ENCODE peak calls at places on chromosomes 2 and 18, in eight cellular contexts. C is astrocyte of the cerebellum; O is CD8-positive, alpha-beta T cell; P is spleen; A is foreskin fibroblast; X is fibroblast of the aortic adventitia; F is astrocyte; Q is dorsolateral prefrontal cortex. Y is an unnamed sample.

GRCh38 chr18:27780061-27780740 is 396.7 kb downstream of the CDH2 start:
- DNase-seq in C (no peak), O (no peak), P (no peak), A (no peak), X (no peak), F (peak), Q (no peak), Y (peak)

GRCh38 chr2:3039188-3040065 is 338.2 kb downstream of the EIPR1 start:
- DNase-seq in C (no peak), O (no peak), P (no peak), A (no peak), X (no peak), F (no peak), Q (no peak), Y (no peak)

GRCh38 chr2:3627500-3628100 is 30.4 kb upstream of the ALLC start:
- DNase-seq in C (no peak), O (no peak), P (peak), A (no peak), X (no peak), F (no peak), Q (no peak), Y (no peak)

GRCh38 chr2:128379021-128380005 is 60.6 kb upstream of the HS6ST1 start:
- DNase-seq in C (peak), O (no peak), P (peak), A (peak), X (peak), F (peak), Q (no peak), Y (no peak)

GRCh38 chr2:61463769-61464475 is 7.0 kb downstream of the USP34 start:
- DNase-seq in C (no peak), O (no peak), P (no peak), A (no peak), X (no peak), F (no peak), Q (no peak), Y (peak)

GRCh38 chr2:180573951-180574350 is 406.5 kb upstream of the UBE2E3 start:
- DNase-seq in C (peak), O (no peak), P (no peak), A (peak), X (peak), F (peak), Q (no peak), Y (peak)

GRCh38 chr2:44623622-44624351 is 262.0 kb downstream of the CAMKMT start:
- DNase-seq in C (no peak), O (no peak), P (no peak), A (no peak), X (no peak), F (no peak), Q (no peak), Y (no peak)

GRCh38 chr2:196168181-196168580 is 3.2 kb downstream of the STK17B start:
- DNase-seq in C (no peak), O (no peak), P (no peak), A (peak), X (peak), F (peak), Q (no peak), Y (peak)

GRCh38 chr2:128396500-128396891 is 77.8 kb upstream of the HS6ST1 start:
- DNase-seq in C (no peak), O (no peak), P (peak), A (no peak), X (no peak), F (peak), Q (peak), Y (no peak)

GRCh38 chr2:116645155-116645554 is 1169.3 kb upstream of the DDX18 start:
- DNase-seq in C (no peak), O (no peak), P (no peak), A (no peak), X (no peak), F (no peak), Q (no peak), Y (no peak)

GRCh38 chr2:186098821-186099220 is 360.2 kb downstream of the FSIP2 start:
- DNase-seq in C (peak), O (no peak), P (no peak), A (no peak), X (peak), F (peak), Q (no peak), Y (no peak)

GRCh38 chr2:105403785-105404698 is 5.2 kb upstream of the FHL2 start:
- DNase-seq in C (peak), O (no peak), P (no peak), A (peak), X (peak), F (peak), Q (no peak), Y (peak)

GRCh38 chr2:7612969-7613368 is 695.8 kb downstream of the RNF144A start:
- DNase-seq in C (no peak), O (no peak), P (no peak), A (no peak), X (peak), F (peak), Q (no peak), Y (peak)

GRCh38 chr2:171541202-171541884 is 19.1 kb downstream of the CYBRD1 start:
- DNase-seq in C (no peak), O (no peak), P (no peak), A (no peak), X (peak), F (no peak), Q (no peak), Y (no peak)

GRCh38 chr2:128026422-128027277 is 1.2 kb downstream of the SAP130 start:
- DNase-seq in C (no peak), O (no peak), P (no peak), A (no peak), X (peak), F (peak), Q (no peak), Y (no peak)

GRCh38 chr2:191302459-191303155 is 57.4 kb downstream of the MYO1B start:
- DNase-seq in C (no peak), O (no peak), P (no peak), A (no peak), X (no peak), F (no peak), Q (no peak), Y (no peak)

GRCh38 chr2:168543037-168543436 is 87.0 kb downstream of the CERS6 start:
- DNase-seq in C (no peak), O (no peak), P (no peak), A (no peak), X (no peak), F (no peak), Q (no peak), Y (no peak)

GRCh38 chr2:74743778-74744177 is 89.7 kb downstream of the SEMA4F start:
- DNase-seq in C (no peak), O (no peak), P (no peak), A (no peak), X (no peak), F (no peak), Q (no peak), Y (no peak)

GRCh38 chr18:8224576-8224975 is 384.7 kb upstream of the RAB12 start:
- DNase-seq in C (no peak), O (no peak), P (no peak), A (no peak), X (no peak), F (no peak), Q (no peak), Y (no peak)

GRCh38 chr2:111188681-111189080 is 68.0 kb downstream of the BCL2L11 start:
- DNase-seq in C (no peak), O (no peak), P (no peak), A (no peak), X (no peak), F (no peak), Q (no peak), Y (no peak)

GRCh38 chr2:16632615-16633014 is 33.0 kb downstream of the CYRIA start:
- DNase-seq in C (no peak), O (no peak), P (no peak), A (no peak), X (no peak), F (no peak), Q (no peak), Y (no peak)

GRCh38 chr2:161095314-161095713 is 64.9 kb upstream of the TANK start:
- DNase-seq in C (no peak), O (no peak), P (no peak), A (no peak), X (no peak), F (no peak), Q (no peak), Y (no peak)

GRCh38 chr2:161100216-161100615 is 60.0 kb upstream of the TANK start:
- DNase-seq in C (no peak), O (no peak), P (no peak), A (no peak), X (no peak), F (no peak), Q (no peak), Y (no peak)

GRCh38 chr2:161096336-161096735 is 63.9 kb upstream of the TANK start:
- DNase-seq in C (no peak), O (no peak), P (no peak), A (no peak), X (peak), F (no peak), Q (no peak), Y (no peak)

GRCh38 chr2:161101406-161101805 is 58.8 kb upstream of the TANK start:
- DNase-seq in C (no peak), O (no peak), P (no peak), A (no peak), X (no peak), F (no peak), Q (no peak), Y (no peak)

DNA sequence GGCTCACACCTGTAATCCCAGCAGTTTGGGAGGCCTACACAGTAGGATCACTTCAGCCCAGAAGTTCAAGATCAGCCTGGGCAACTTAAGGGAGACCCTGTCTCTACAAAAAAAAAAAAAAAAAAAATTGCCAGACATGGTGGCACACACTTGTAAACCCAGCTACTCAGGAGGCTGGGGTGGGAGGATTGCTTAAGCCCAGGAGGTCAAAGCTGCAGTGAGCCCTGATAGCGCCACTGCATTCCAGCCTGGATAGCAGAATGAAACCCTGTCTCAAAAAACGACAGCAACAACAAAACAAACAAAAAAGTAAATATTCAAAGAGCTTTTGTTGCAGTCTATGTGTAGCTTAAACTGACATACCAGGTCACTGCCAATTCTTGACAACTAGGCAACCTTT is 63.1 kb upstream of the TANK start:
- DNase-seq in C (no peak), O (no peak), P (no peak), A (no peak), X (no peak), F (no peak), Q (no peak), Y (no peak)
- TF ChIP-seq CTCF in C (no peak), O (no peak), P (no peak), A (no peak), X (no peak), F (no peak), Q (no peak), Y (no peak)

DNA sequence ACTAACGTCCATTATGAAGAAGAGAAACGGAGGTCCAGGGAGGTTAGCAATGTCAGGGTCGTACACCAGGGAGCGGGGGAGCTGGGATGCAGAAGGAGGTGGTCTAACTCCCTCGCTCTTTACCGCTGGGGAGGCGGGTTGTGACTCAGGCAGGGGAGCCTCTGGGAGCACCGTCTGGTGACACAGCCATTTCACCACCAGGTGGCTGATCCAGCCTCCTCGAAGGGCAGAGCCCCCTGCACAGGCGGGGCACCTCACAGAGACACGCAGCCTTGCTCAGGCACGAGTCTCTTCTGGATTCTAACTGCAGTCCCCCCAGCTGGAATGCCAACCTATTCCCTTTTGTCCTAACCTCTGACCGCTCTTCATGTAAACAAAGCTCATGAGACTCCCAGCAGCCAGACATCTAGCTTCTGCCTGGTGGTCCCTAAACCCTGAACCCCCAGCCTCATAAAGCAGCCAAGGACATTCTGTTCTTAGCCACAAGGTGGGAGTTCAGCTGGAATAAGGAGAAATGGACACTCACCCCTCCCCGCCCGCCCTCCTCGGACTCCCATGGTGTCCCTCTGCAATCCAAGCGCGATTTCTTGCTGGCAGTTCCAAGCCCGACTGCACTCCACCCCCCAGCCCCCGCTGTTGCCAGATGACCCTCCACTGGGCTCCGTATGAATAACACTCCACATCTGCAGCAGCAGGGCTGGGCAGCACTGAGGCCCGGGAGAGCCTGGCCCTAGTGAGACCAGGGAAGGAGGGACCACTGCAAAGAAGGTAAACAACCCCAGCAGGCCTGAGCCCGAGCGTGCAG is 84.4 kb downstream of the TNS1 start:
- DNase-seq in C (no peak), O (no peak), P (no peak), A (no peak), X (no peak), F (peak), Q (no peak), Y (no peak)
- TF ChIP-seq CTCF in C (peak), O (no peak), P (no peak), A (no peak), X (peak), F (peak), Q (no peak), Y (no peak)

GRCh38 chr2:166361351-166362153 is 14.2 kb downstream of the SCN9A start:
- DNase-seq in C (peak), O (no peak), P (no peak), A (no peak), X (peak), F (peak), Q (no peak), Y (peak)
- TF ChIP-seq CTCF in C (peak), O (no peak), P (no peak), A (peak), X (peak), F (peak), Q (no peak), Y (peak)

GRCh38 chr2:120177011-120177621 is 46.1 kb downstream of the TMEM185B start:
- DNase-seq in C (no peak), O (peak), P (peak), A (no peak), X (no peak), F (no peak), Q (no peak), Y (no peak)
- TF ChIP-seq CTCF in C (no peak), O (peak), P (peak), A (no peak), X (no peak), F (no peak), Q (no peak), Y (no peak)

GRCh38 chr2:230422149-230422548 is 6.1 kb downstream of the SP100 start:
- DNase-seq in C (no peak), O (no peak), P (no peak), A (no peak), X (no peak), F (no peak), Q (no peak), Y (no peak)
- TF ChIP-seq CTCF in C (no peak), O (no peak), P (no peak), A (no peak), X (peak), F (no peak), Q (no peak), Y (peak)

DNA sequence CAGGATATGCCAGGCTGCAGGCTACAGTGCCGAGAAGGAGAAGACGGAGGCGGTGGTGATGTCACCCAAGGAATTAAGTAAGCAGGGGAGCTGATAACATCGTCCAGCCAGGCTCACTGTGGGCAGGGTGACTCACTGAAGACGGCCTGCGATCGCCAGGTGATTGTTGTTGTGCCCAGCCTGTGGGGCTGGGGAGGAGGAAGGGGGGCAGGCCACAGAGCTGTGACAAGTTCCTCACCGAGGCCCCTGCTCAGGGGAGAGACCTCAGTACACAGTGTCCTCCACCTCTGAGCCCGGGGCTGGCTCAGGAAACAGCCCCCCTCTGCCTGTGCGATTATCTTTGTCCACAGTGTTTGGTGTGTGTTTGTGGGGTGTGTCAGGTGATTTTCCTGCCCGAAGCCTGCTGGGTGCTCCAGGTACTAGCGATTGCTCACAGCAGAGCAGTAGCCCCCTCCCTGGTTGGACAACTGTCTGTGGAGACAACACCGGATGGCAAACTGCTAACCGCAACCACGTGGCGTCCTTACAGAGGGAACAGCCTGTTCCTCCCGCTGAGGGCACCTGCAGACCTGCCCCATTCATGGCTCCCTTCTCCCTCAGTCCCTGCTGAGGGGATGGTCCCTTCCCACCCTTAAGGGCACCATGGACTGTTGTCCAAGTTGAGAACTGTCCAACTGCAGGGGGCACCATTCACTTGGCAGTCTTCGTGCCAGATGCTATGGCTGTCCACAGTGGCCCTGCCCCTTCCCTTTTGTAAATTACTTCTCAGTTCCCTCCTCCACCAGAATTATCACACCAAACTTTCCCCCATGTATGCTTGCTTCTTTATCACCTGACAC is 95.1 kb downstream of the ZFP36L2 start:
- DNase-seq in C (peak), O (peak), P (peak), A (peak), X (peak), F (peak), Q (no peak), Y (peak)
- TF ChIP-seq CTCF in C (peak), O (peak), P (peak), A (peak), X (peak), F (no peak), Q (peak), Y (peak)

GRCh38 chr18:1846640-1847039 is 724.7 kb downstream of the METTL4 start:
- DNase-seq in C (peak), O (no peak), P (no peak), A (no peak), X (no peak), F (peak), Q (no peak), Y (no peak)
- TF ChIP-seq CTCF in C (no peak), O (no peak), P (no peak), A (no peak), X (no peak), F (no peak), Q (no peak), Y (no peak)

GRCh38 chr2:31204761-31205160 is 12.6 kb downstream of the CAPN14 start:
- DNase-seq in C (no peak), O (no peak), P (no peak), A (no peak), X (no peak), F (no peak), Q (no peak), Y (no peak)
- TF ChIP-seq CTCF in C (no peak), O (no peak), P (no peak), A (no peak), X (no peak), F (no peak), Q (no peak), Y (no peak)

GRCh38 chr2:71777946-71778345 is 324.6 kb downstream of the DYSF start:
- DNase-seq in C (no peak), O (no peak), P (no peak), A (no peak), X (no peak), F (no peak), Q (no peak), Y (no peak)

GRCh38 chr2:71776227-71776626 is 322.9 kb downstream of the DYSF start:
- DNase-seq in C (no peak), O (no peak), P (no peak), A (no peak), X (no peak), F (no peak), Q (no peak), Y (no peak)

GRCh38 chr2:71780162-71780561 is 326.8 kb downstream of the DYSF start:
- DNase-seq in C (no peak), O (no peak), P (no peak), A (no peak), X (no peak), F (no peak), Q (no peak), Y (no peak)

GRCh38 chr2:71779306-71779855 is 326.0 kb downstream of the DYSF start:
- DNase-seq in C (peak), O (no peak), P (no peak), A (no peak), X (peak), F (peak), Q (no peak), Y (no peak)

GRCh38 chr2:71778514-71779305 is 325.3 kb downstream of the DYSF start:
- DNase-seq in C (no peak), O (no peak), P (peak), A (no peak), X (peak), F (no peak), Q (no peak), Y (no peak)
- TF ChIP-seq CTCF in C (peak), O (no peak), P (no peak), A (peak), X (peak), F (peak), Q (no peak), Y (peak)